ENCODE peak calls at places on chromosomes 7 and 10, in seven cellular contexts. One of them, this sample, is unnamed.

GRCh38 chr10:34815174-34816066 is at the start of gene PARD3:
- DNase-seq in EL: peak
- DNase-seq in activated T-cell treated with anti-CD3 and anti-CD28 coated beads for 24 hours: no peak
- DNase-seq in B cell: no peak
- DNase-seq in AG08396: peak
- DNase-seq in endothelial cell: peak
- DNase-seq in D721Med: peak
- DNase-seq in this sample: no peak

GRCh38 chr10:110274072-110274627 is 30.6 kb downstream of the SMNDC1 start:
- DNase-seq in EL: no peak
- DNase-seq in activated T-cell treated with anti-CD3 and anti-CD28 coated beads for 24 hours: no peak
- DNase-seq in B cell: no peak
- DNase-seq in AG08396: no peak
- DNase-seq in endothelial cell: no peak
- DNase-seq in D721Med: no peak
- DNase-seq in this sample: no peak

GRCh38 chr7:123533929-123534382 is 439 bp downstream of the IQUB start:
- DNase-seq in EL: no peak
- DNase-seq in activated T-cell treated with anti-CD3 and anti-CD28 coated beads for 24 hours: no peak
- DNase-seq in B cell: peak
- DNase-seq in AG08396: no peak
- DNase-seq in endothelial cell: no peak
- DNase-seq in D721Med: no peak
- DNase-seq in this sample: no peak

GRCh38 chr7:130148561-130148960 is 56.6 kb downstream of the TMEM209 start:
- DNase-seq in EL: no peak
- DNase-seq in activated T-cell treated with anti-CD3 and anti-CD28 coated beads for 24 hours: no peak
- DNase-seq in B cell: no peak
- DNase-seq in AG08396: no peak
- DNase-seq in endothelial cell: peak
- DNase-seq in D721Med: no peak
- DNase-seq in this sample: no peak

GRCh38 chr7:140609646-140610045 is 31.0 kb downstream of the DENND2A start:
- DNase-seq in EL: peak
- DNase-seq in activated T-cell treated with anti-CD3 and anti-CD28 coated beads for 24 hours: no peak
- DNase-seq in B cell: no peak
- DNase-seq in AG08396: no peak
- DNase-seq in endothelial cell: no peak
- DNase-seq in D721Med: no peak
- DNase-seq in this sample: no peak

GRCh38 chr10:33034931-33035330 is 76.9 kb upstream of the ITGB1 start:
- DNase-seq in EL: no peak
- DNase-seq in activated T-cell treated with anti-CD3 and anti-CD28 coated beads for 24 hours: no peak
- DNase-seq in B cell: no peak
- DNase-seq in AG08396: no peak
- DNase-seq in endothelial cell: no peak
- DNase-seq in D721Med: no peak
- DNase-seq in this sample: no peak

GRCh38 chr7:120714945-120715344 is 143.0 kb downstream of the TSPAN12 start:
- DNase-seq in EL: no peak
- DNase-seq in activated T-cell treated with anti-CD3 and anti-CD28 coated beads for 24 hours: no peak
- DNase-seq in B cell: no peak
- DNase-seq in AG08396: no peak
- DNase-seq in endothelial cell: no peak
- DNase-seq in D721Med: no peak
- DNase-seq in this sample: no peak

GRCh38 chr10:76774987-76775603 is 862.5 kb downstream of the KCNMA1 start:
- DNase-seq in EL: no peak
- DNase-seq in activated T-cell treated with anti-CD3 and anti-CD28 coated beads for 24 hours: no peak
- DNase-seq in B cell: no peak
- DNase-seq in AG08396: no peak
- DNase-seq in endothelial cell: no peak
- DNase-seq in D721Med: no peak
- DNase-seq in this sample: no peak

GRCh38 chr7:94431203-94431602 is 36.5 kb downstream of the COL1A2 start:
- DNase-seq in EL: peak
- DNase-seq in activated T-cell treated with anti-CD3 and anti-CD28 coated beads for 24 hours: no peak
- DNase-seq in B cell: no peak
- DNase-seq in AG08396: no peak
- DNase-seq in endothelial cell: no peak
- DNase-seq in D721Med: no peak
- DNase-seq in this sample: no peak

GRCh38 chr10:31101123-31101522 is 69.5 kb upstream of the ZNF438 start:
- DNase-seq in EL: peak
- DNase-seq in activated T-cell treated with anti-CD3 and anti-CD28 coated beads for 24 hours: peak
- DNase-seq in B cell: no peak
- DNase-seq in AG08396: peak
- DNase-seq in endothelial cell: no peak
- DNase-seq in D721Med: no peak
- DNase-seq in this sample: no peak